ENCODE peak calls at places on chromosomes 11 and 22, in six cellular contexts. J is AG04450, L is IMR-90, Y is GM23338, O is AG10803, D is HFF-Myc. Q is an unnamed sample.
A peak's percentile ranks its signal among the peaks of the same experiment; 100 is the strongest.

GRCh38 chr11:132373405-132374141 is 1003.2 kb downstream of the NTM start:
- DNase-seq in J (no peak), L (no peak), Y (no peak), O (no peak), D (no peak), Q (no peak)

GRCh38 chr22:31537019-31537535 is 40.7 kb downstream of the SFI1 start:
- DNase-seq in J (no peak), L (no peak), Y (no peak), O (no peak), D (no peak), Q (no peak)

GRCh38 chr11:93567406-93567819 is 24.2 kb upstream of the SMCO4 start:
- DNase-seq in J (no peak), L (no peak), Y (no peak), O (peak; percentile 50), D (no peak), Q (no peak)

GRCh38 chr11:45301537-45302246 is 15.6 kb upstream of the SYT13 start:
- DNase-seq in J (no peak), L (no peak), Y (no peak), O (no peak), D (no peak), Q (no peak)

GRCh38 chr11:372809-373715 is 3.8 kb downstream of the B4GALNT4 start:
- DNase-seq in J (no peak), L (no peak), Y (no peak), O (no peak), D (no peak), Q (no peak)

GRCh38 chr22:46047841-46048595 is 71.1 kb upstream of the WNT7B start:
- DNase-seq in J (no peak), L (no peak), Y (no peak), O (peak; percentile 66), D (no peak), Q (no peak)

GRCh38 chr22:26889794-26890193 is 232.4 kb downstream of the MIAT start:
- DNase-seq in J (no peak), L (no peak), Y (no peak), O (peak; percentile 21), D (no peak), Q (no peak)

GRCh38 chr22:38017939-38018885 is 33.9 kb upstream of the SOX10 start:
- DNase-seq in J (no peak), L (no peak), Y (no peak), O (no peak), D (no peak), Q (no peak)

GRCh38 chr22:39773976-39774539 is 119.5 kb downstream of the ENTHD1 start:
- DNase-seq in J (no peak), L (peak; percentile 0), Y (no peak), O (no peak), D (no peak), Q (no peak)

GRCh38 chr22:24695958-24696511 is 78.5 kb downstream of the PIWIL3 start:
- DNase-seq in J (peak; percentile 8), L (peak; percentile 69), Y (peak; percentile 71), O (no peak), D (no peak), Q (no peak)

GRCh38 chr11:10623797-10624761 is 55.6 kb upstream of the LYVE1 start:
- DNase-seq in J (no peak), L (peak; percentile 37), Y (peak; percentile 83), O (no peak), D (no peak), Q (no peak)

GRCh38 chr11:72321381-72321996 is 77.5 kb upstream of the PHOX2A start:
- DNase-seq in J (no peak), L (peak; percentile 81), Y (peak; percentile 10), O (peak; percentile 6), D (no peak), Q (no peak)

GRCh38 chr22:39139933-39140332 is 12.5 kb downstream of the CBX7 start:
- DNase-seq in J (no peak), L (no peak), Y (no peak), O (no peak), D (no peak), Q (no peak)

GRCh38 chr11:10926801-10927200 is 68.9 kb upstream of the ZBED5 start:
- DNase-seq in J (no peak), L (peak; percentile 35), Y (no peak), O (peak; percentile 38), D (no peak), Q (no peak)

GRCh38 chr11:79013509-79013908 is 427.3 kb downstream of the TENM4 start:
- DNase-seq in J (no peak), L (peak; percentile 50), Y (no peak), O (peak; percentile 29), D (no peak), Q (no peak)

GRCh38 chr11:60314607-60315321 is 12.3 kb upstream of the MS4A6E start:
- DNase-seq in J (no peak), L (no peak), Y (peak; percentile 19), O (no peak), D (no peak), Q (no peak)
- TF ChIP-seq CTCF in J (no peak), L (no peak), Y (no peak), O (no peak), D (no peak), Q (no peak)

DNA sequence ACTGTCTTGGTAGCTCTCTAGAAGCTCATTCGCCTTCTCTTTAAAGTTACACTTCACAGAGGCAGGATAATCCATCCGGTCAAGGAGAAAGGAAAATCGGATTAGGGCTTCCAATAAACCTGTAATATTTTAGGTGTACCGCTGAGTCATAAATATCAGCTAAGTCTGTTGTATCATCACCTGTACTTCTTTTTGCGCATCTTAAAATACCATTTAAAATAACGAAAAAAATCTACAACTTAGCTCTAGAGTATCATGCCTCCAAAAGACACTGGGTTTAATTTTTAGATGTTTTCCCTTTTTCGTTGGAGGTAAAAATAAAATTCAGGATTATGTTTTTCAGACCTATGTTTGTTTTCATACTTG is 41.5 kb upstream of the INCENP start:
- DNase-seq in J (no peak), L (no peak), Y (no peak), O (no peak), D (no peak), Q (no peak)
- TF ChIP-seq CTCF in J (no peak), L (no peak), Y (no peak), O (no peak), D (no peak), Q (no peak)

GRCh38 chr11:73997120-73997772 is 11.6 kb downstream of the UCP3 start:
- DNase-seq in J (no peak), L (no peak), Y (no peak), O (no peak), D (no peak), Q (no peak)
- TF ChIP-seq CTCF in J (no peak), L (no peak), Y (no peak), O (no peak), D (no peak), Q (no peak)

DNA sequence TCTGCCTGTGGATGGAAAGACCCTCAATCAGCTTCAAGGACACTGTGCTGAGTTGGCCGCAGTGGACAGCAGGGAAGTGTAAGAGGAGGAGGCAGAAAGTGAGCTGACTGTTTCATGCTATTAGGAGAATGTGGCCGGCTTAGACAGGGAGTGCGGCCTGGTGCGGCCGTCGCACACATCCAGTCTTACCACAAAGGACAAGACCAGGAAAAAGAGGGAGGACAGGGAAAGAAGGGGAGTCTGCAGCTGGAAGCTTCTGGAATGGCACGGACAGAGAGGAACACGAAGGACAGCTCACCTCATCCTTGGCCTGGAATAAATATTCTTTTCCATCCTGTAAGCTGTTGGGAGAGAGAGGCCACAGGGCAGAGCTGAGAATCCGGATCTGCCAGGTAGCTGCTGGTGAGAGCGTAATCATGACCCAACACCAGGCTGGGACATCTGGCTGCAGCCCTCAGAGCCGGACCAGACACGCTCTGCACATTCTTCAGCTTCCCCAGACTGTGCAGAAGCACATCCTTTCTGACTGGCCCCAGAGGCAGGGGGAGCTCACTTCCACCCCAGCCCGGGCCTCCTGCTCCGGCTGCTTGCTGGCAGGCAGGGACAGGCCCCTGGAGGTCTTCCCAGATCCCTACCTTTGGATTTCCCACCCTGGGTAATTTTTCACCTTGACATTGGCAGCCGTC is 8.6 kb upstream of the RBM4B start:
- DNase-seq in J (no peak), L (no peak), Y (no peak), O (no peak), D (no peak), Q (no peak)
- TF ChIP-seq CTCF in J (no peak), L (no peak), Y (no peak), O (no peak), D (no peak), Q (no peak)

GRCh38 chr11:2095542-2095941 is 43.6 kb downstream of the IGF2 start:
- DNase-seq in J (no peak), L (no peak), Y (no peak), O (no peak), D (no peak), Q (no peak)

GRCh38 chr11:2095198-2095520 is 44.0 kb downstream of the IGF2 start:
- DNase-seq in J (no peak), L (no peak), Y (no peak), O (no peak), D (no peak), Q (no peak)

GRCh38 chr11:2097356-2097997 is 41.7 kb downstream of the IGF2 start:
- DNase-seq in J (peak; percentile 69), L (peak; percentile 82), Y (peak; percentile 86), O (peak; percentile 93), D (no peak), Q (peak; percentile 58)

GRCh38 chr11:2096919-2097301 is 42.3 kb downstream of the IGF2 start:
- DNase-seq in J (no peak), L (no peak), Y (peak; percentile 21), O (peak; percentile 14), D (no peak), Q (no peak)

GRCh38 chr11:2096001-2096918 is 42.9 kb downstream of the IGF2 start:
- DNase-seq in J (no peak), L (peak; percentile 50), Y (no peak), O (peak; percentile 85), D (no peak), Q (no peak)
- TF ChIP-seq CTCF in J (no peak), L (no peak), Y (no peak), O (no peak), D (no peak), Q (no peak)

GRCh38 chr11:122816701-122817100 is 21.6 kb upstream of the CRTAM start:
- DNase-seq in J (no peak), L (no peak), Y (no peak), O (no peak), D (no peak), Q (no peak)

GRCh38 chr11:122812612-122813011 is 25.7 kb upstream of the CRTAM start:
- DNase-seq in J (no peak), L (no peak), Y (peak; percentile 51), O (no peak), D (no peak), Q (no peak)

GRCh38 chr11:122813176-122813917 is 25.0 kb upstream of the CRTAM start:
- DNase-seq in J (no peak), L (no peak), Y (peak; percentile 66), O (no peak), D (no peak), Q (no peak)

GRCh38 chr11:122815900-122816299 is 22.4 kb upstream of the CRTAM start:
- DNase-seq in J (no peak), L (no peak), Y (no peak), O (no peak), D (no peak), Q (no peak)

GRCh38 chr11:122814401-122814800 is 23.9 kb upstream of the CRTAM start:
- DNase-seq in J (no peak), L (no peak), Y (peak; percentile 32), O (no peak), D (no peak), Q (no peak)
- TF ChIP-seq CTCF in J (peak; percentile 17), L (no peak), Y (peak; percentile 73), O (no peak), D (no peak), Q (peak; percentile 10)

GRCh38 chr11:65891180-65892136 is 985 bp downstream of the CCDC85B start:
- DNase-seq in J (no peak), L (no peak), Y (peak; percentile 83), O (no peak), D (no peak), Q (no peak)
- TF ChIP-seq CTCF in J (peak; percentile 30), L (peak; percentile 30), Y (peak; percentile 73), O (peak; percentile 31), D (peak; percentile 35), Q (peak; percentile 34)